ENCODE peak calls at places on chromosome 5, in eight cellular contexts. T is naive thymus-derived CD4-positive, alpha-beta T cell; S is EL; G is DMS53; V is RPMI7951; H is activated T-cell treated with anti-CD3 and anti-CD28 coated beads for 1 hour; I is EH; W is T-helper 17 cell. B is an unnamed sample.

GRCh38 chr5:122091942-122092600 is 14.0 kb upstream of the LOX start:
- DNase-seq in I (peak), W (no peak), T (no peak), G (peak), V (peak), S (peak), H (no peak), B (no peak)

GRCh38 chr5:137858954-137859353 is 8.7 kb upstream of the MYOT start:
- DNase-seq in V (no peak), W (no peak), I (no peak), T (no peak), H (no peak), S (no peak), G (no peak), B (no peak)

GRCh38 chr5:91419571-91420537 is 36.7 kb upstream of the ARRDC3 start:
- DNase-seq in H (peak), T (peak), I (peak), S (peak), W (peak), G (peak), V (peak), B (no peak)

GRCh38 chr5:7474821-7475403 is 79.0 kb downstream of the ADCY2 start:
- DNase-seq in H (no peak), W (no peak), G (peak), I (no peak), V (no peak), S (no peak), T (no peak), B (no peak)

GRCh38 chr5:82182662-82183061 is 95.5 kb downstream of the RPS23 start:
- DNase-seq in T (no peak), H (no peak), S (no peak), G (no peak), V (no peak), W (no peak), I (no peak), B (no peak)

GRCh38 chr5:150297236-150297890 is 5.3 kb downstream of the ARSI start:
- DNase-seq in T (no peak), W (no peak), I (no peak), V (no peak), H (no peak), G (no peak), S (no peak), B (no peak)

GRCh38 chr5:23268136-23268535 is 239.3 kb upstream of the PRDM9 start:
- DNase-seq in V (no peak), I (no peak), S (no peak), H (no peak), G (no peak), W (no peak), T (no peak), B (no peak)

GRCh38 chr5:140962190-140962589 is 4.1 kb upstream of the PCDHAC2 start:
- DNase-seq in W (no peak), T (no peak), G (no peak), S (no peak), I (no peak), V (no peak), H (no peak), B (no peak)

GRCh38 chr5:149375434-149375833 is 3.7 kb downstream of the IL17B start:
- DNase-seq in W (no peak), S (no peak), V (no peak), G (no peak), I (no peak), T (no peak), H (no peak), B (no peak)

GRCh38 chr5:32279786-32280185 is 33.0 kb downstream of the MTMR12 start:
- DNase-seq in G (no peak), H (no peak), V (no peak), S (no peak), T (no peak), I (no peak), W (no peak), B (no peak)

GRCh38 chr5:155136451-155136850 is 122.9 kb downstream of the KIF4B start:
- DNase-seq in W (no peak), V (no peak), I (no peak), H (no peak), G (no peak), S (no peak), T (no peak), B (no peak)

GRCh38 chr5:2258861-2259260 is 376.1 kb upstream of the IRX4 start:
- DNase-seq in G (no peak), W (no peak), H (no peak), I (no peak), T (no peak), V (no peak), S (no peak), B (no peak)

GRCh38 chr5:150350524-150351344 is 6.8 kb upstream of the TCOF1 start:
- DNase-seq in S (peak), W (no peak), G (peak), V (peak), H (peak), I (peak), T (peak), B (peak)

GRCh38 chr5:1161832-1162229 is 39.6 kb upstream of the SLC6A19 start:
- DNase-seq in I (no peak), G (no peak), V (peak), W (no peak), T (no peak), S (no peak), H (no peak), B (peak)

B was measured in hypothalamus.